ENCODE peak calls at places on chromosomes 7 and 10, in five cellular contexts. T is Peyer's patch, Y is substantia nigra, W is mammary epithelial cell, K is left ventricle myocardium inferior. Z is an unnamed sample.

GRCh38 chr10:131982185-131982756 is 548 bp upstream of the BNIP3 start:
- DNase-seq in T (no peak), Y (no peak), K (no peak), W (no peak), Z (no peak)

GRCh38 chr10:125683821-125684220 is 858 bp upstream of the TEX36 start:
- DNase-seq in Y (no peak), K (no peak), W (no peak), T (no peak), Z (no peak)

GRCh38 chr10:46028584-46029570 is 1.5 kb downstream of the NCOA4 start:
- DNase-seq in W (peak), Y (no peak), K (no peak), T (peak), Z (no peak)

GRCh38 chr7:115289966-115290365 is 368.1 kb downstream of the MDFIC start:
- DNase-seq in T (no peak), K (no peak), W (no peak), Y (no peak), Z (no peak)

GRCh38 chr10:71179382-71179781 is 33.0 kb upstream of the UNC5B start:
- DNase-seq in T (no peak), Y (no peak), K (no peak), W (no peak), Z (no peak)

GRCh38 chr7:123867220-123867619 is 22.3 kb downstream of the HYAL4 start:
- DNase-seq in T (no peak), W (no peak), K (no peak), Y (no peak), Z (no peak)

GRCh38 chr10:27620425-27621397 is 116.6 kb downstream of the RAB18 start:
- DNase-seq in W (peak), K (peak), T (no peak), Y (no peak), Z (no peak)

GRCh38 chr7:41245916-41246315 is 457.0 kb downstream of the INHBA start:
- DNase-seq in T (no peak), K (no peak), Y (no peak), W (no peak), Z (no peak)

GRCh38 chr7:75740846-75741497 is 2.2 kb upstream of the HIP1 start:
- DNase-seq in K (peak), T (peak), W (no peak), Y (no peak), Z (peak)

GRCh38 chr7:42833411-42833810 is 78.5 kb downstream of the C7orf25 start:
- DNase-seq in K (no peak), W (no peak), Y (no peak), T (no peak), Z (no peak)

GRCh38 chr10:13360587-13360986 is 12.5 kb upstream of the SEPHS1 start:
- DNase-seq in Y (no peak), K (no peak), T (no peak), W (no peak), Z (no peak)

DNA sequence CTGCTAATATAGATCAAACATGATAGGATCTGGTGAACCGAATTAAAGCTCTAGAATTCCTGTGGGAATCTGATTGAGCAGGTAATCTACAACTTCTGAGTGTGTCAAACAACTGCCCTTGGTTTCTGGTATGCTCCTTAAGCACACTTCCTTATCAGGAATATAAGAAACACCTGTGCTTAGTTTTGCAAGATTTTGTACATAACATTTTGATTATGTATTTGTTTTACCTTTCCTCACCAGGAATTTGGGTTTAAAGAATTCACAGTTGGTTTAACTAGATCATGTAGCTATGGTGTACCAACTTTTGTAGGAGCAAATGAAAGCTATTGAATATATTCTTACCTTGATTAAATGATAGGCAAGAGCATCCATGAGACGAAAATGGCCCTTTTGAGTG is 40.6 kb downstream of the MCU start:
- DNase-seq in Y (no peak), K (no peak), T (no peak), W (no peak), Z (no peak)
- H3K27ac ChIP-seq in Y (no peak), K (no peak), T (no peak), W (no peak), Z (no peak)

GRCh38 chr10:62614389-62615157 is 189.9 kb upstream of the ADO start:
- DNase-seq in T (no peak), W (peak), Y (no peak), K (no peak), Z (no peak)
- H3K27ac ChIP-seq in T (no peak), W (no peak), Y (no peak), K (no peak), Z (no peak)

GRCh38 chr7:6934981-6935380 is 108.9 kb upstream of the CCZ1B start:
- DNase-seq in Y (no peak), W (no peak), K (no peak), T (no peak), Z (no peak)
- H3K27ac ChIP-seq in Y (no peak), W (no peak), K (no peak), T (no peak), Z (no peak)

DNA sequence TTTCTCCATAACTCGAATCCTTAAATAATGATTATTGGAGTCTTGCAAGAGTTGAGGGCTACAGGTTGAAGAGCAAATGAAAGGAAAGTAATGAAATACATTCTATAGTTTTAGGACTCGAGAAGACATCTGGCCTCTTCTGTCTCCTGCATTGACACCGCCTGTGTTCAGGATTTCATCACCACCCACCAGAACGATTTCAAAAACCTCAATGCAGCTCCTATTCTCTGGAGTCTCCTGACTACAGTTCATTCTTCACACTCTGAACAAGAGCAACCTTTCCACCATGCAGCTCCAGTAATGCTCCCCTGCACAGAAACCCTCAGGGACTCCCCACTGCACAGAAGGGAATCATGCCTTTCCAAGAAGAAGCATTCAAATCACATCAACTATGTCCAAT is 5.5 kb downstream of the IL15RA start:
- DNase-seq in W (no peak), Y (no peak), K (no peak), T (no peak), Z (no peak)
- H3K27ac ChIP-seq in W (no peak), Y (no peak), K (peak), T (peak), Z (peak)

DNA sequence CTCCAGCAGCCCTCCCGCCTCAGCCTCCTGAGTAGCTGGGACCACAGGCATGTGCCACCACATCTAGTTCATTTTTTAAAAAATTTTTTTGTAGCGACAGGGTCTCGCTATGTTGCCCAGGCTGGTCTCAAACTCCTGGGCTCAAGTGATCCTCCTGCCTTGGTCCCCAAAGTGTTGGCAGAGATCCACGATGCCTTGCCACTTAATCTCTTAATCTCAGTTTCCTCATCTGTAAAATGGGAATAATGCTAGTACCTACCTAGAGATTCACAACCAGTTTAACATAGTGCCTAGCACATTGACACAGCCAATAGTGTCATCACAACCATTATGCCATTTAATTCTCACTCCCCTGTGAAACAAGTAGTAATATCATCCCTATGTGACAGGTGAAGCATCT is 4.8 kb upstream of the CPA4 start:
- DNase-seq in Y (no peak), W (no peak), K (no peak), T (no peak), Z (no peak)
- H3K27ac ChIP-seq in Y (no peak), W (no peak), K (no peak), T (no peak), Z (no peak)

GRCh38 chr7:1229334-1229935 is 3.2 kb upstream of the UNCX start:
- DNase-seq in T (no peak), W (no peak), Y (no peak), K (no peak), Z (no peak)
- H3K27ac ChIP-seq in T (no peak), W (no peak), Y (no peak), K (no peak), Z (no peak)

DNA sequence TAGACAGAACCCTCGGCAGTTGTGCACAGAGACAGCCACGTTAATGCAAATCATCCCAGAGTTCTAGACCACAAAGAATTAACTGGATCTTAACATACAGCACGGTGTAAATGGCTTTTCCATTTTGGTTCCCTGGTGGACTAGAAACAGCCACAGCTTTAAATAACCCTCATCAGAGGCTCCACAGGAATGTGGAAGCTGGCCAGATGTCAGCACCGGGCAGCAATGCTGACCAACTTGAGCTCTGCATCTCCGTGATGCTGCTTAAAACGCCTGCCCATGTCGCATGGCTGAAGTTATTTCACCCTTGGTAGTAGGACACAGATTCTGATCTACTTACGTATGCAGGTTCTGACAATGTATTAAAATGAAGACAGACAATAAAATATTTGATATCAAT is 24.5 kb downstream of the RSU1 start:
- DNase-seq in Y (no peak), K (peak), W (no peak), T (no peak), Z (no peak)
- H3K27ac ChIP-seq in Y (no peak), K (peak), W (no peak), T (no peak), Z (no peak)

GRCh38 chr7:73841689-73842247 is 548 bp downstream of the METTL27 start:
- DNase-seq in W (no peak), K (no peak), T (no peak), Y (no peak), Z (no peak)
- H3K27ac ChIP-seq in W (peak), K (peak), T (peak), Y (peak), Z (peak)

DNA sequence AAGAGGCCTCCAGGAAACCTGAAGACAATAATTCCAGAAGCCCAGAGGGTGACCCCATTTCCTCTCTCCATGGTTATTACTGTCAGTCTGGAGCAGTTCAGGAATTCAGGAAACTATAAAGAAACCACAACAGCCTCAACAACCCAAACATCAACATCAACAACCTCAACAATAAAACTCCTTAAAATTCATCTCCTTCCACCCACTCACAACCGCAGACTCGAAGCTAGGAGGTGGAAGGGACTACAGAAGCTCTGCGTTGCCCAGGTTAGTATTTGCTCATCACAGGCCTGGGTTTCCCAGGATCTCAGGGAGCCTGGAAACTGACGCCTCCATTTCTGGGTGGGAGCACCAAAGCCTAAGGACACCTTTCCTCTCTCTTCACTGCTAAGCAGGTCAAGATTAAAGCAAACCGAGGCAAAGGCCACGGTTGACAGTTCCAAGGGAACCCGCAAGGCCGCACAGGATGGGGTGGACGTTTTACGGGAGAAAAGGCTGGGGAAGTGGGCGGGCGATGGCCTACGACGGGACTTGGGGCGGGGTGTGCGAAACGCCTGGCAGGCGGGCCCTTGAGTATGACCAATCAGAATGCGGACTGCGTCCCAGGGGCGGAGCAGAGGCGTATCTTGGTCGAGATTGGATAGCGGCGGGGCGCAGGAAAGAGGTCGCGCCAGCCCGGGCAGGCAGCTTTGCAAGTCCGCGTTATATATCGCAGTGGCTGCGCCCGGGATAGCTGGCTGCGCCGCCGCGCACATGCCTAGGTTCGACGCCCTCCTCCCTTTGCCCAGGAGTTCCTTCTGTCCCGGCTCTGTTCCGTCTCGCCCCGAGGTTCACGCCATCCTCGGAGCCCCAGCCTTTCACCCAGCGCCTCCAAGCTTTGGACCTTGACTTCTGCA is at the start of gene ELOVL3:
- DNase-seq in Y (peak), T (peak), W (peak), K (peak), Z (peak)
- H3K27ac ChIP-seq in Y (peak), T (no peak), W (peak), K (peak), Z (peak)